ENCODE peak calls at places on chromosomes 11 and 22, in four cellular contexts. G, N, Z and S are unnamed samples.

GRCh38 chr11:130999992-131000770 is 83.9 kb upstream of the SNX19 start:
- DNase-seq in G (no peak), N (peak), Z (peak), S (peak)

GRCh38 chr11:17164361-17165246 is 43.2 kb downstream of the PIK3C2A start:
- DNase-seq in G (no peak), N (no peak), Z (no peak), S (peak)

GRCh38 chr22:46088541-46089311 is 61.6 kb upstream of the PPARA start:
- DNase-seq in G (no peak), N (no peak), Z (no peak), S (no peak)

GRCh38 chr22:22753526-22754267 is 109.3 kb downstream of the GGTLC2 start:
- DNase-seq in G (peak), N (peak), Z (peak), S (peak)

GRCh38 chr11:117819096-117820040 is 5.2 kb downstream of the FXYD2 start:
- DNase-seq in G (peak), N (peak), Z (peak), S (peak)

GRCh38 chr11:102664001-102664752 is 39.0 kb upstream of the MMP20 start:
- DNase-seq in G (peak), N (peak), Z (peak), S (no peak)

GRCh38 chr22:47195676-47196492 is 433.4 kb downstream of the TBC1D22A start:
- DNase-seq in G (no peak), N (peak), Z (no peak), S (no peak)

GRCh38 chr11:45211732-45212131 is 65.3 kb downstream of the PRDM11 start:
- DNase-seq in G (no peak), N (no peak), Z (no peak), S (no peak)

GRCh38 chr11:110305169-110306018 is 9.0 kb upstream of the RDX start:
- DNase-seq in G (no peak), N (peak), Z (no peak), S (peak)

GRCh38 chr11:1932681-1933080 is 13.2 kb downstream of the TNNT3 start:
- DNase-seq in G (no peak), N (no peak), Z (no peak), S (no peak)

GRCh38 chr11:19978668-19979518 is 181.4 kb downstream of the DBX1 start:
- DNase-seq in G (no peak), N (peak), Z (peak), S (peak)

GRCh38 chr11:117836077-117836960 is 11.8 kb upstream of the FXYD2 start:
- DNase-seq in G (no peak), N (no peak), Z (no peak), S (no peak)

GRCh38 chr22:39148727-39149535 is 3.5 kb downstream of the CBX7 start:
- DNase-seq in G (peak), N (no peak), Z (no peak), S (peak)

GRCh38 chr22:48746789-48747425 is 1080.8 kb downstream of the BRD1 start:
- DNase-seq in G (no peak), N (no peak), Z (no peak), S (no peak)

GRCh38 chr11:75650167-75650723 is 18.6 kb downstream of the MAP6 start:
- DNase-seq in G (no peak), N (no peak), Z (no peak), S (no peak)

GRCh38 chr11:64241430-64242153 is 697 bp downstream of the FKBP2 start:
- DNase-seq in G (peak), N (peak), Z (peak), S (peak)

GRCh38 chr11:64239662-64240466 is 1.0 kb upstream of the FKBP2 start:
- DNase-seq in G (no peak), N (no peak), Z (no peak), S (no peak)

GRCh38 chr11:64240467-64241174 is at the start of gene FKBP2:
- DNase-seq in G (peak), N (peak), Z (peak), S (peak)

GRCh38 chr11:64242920-64243854 is 2.3 kb downstream of the FKBP2 start:
- DNase-seq in G (no peak), N (no peak), Z (no peak), S (no peak)

DNA sequence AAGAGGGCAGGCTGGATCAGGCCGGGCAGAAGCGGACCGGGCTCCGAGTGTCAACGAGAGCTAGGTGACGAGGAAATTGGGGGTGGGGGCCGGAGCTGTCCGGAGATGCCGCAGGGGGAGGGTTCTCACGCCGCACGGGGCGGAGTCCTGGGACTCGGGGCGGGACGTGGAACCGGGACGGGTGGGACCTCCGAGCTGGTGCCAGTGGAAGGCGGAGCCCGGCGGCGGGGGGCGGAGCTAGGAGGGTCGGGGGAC is 207 bp downstream of the FKBP2 start:
- DNase-seq in G (no peak), N (no peak), Z (no peak), S (no peak)
- H3K4me2 ChIP-seq in G (peak), N (peak), Z (peak), S (peak)

GRCh38 chr11:15471028-15471708 is 356.4 kb downstream of the INSC start:
- DNase-seq in G (no peak), N (no peak), Z (no peak), S (peak)
- TF ChIP-seq EZH2phosphoT487 in G (no peak), N (no peak), Z (no peak), S (no peak)

GRCh38 chr11:69297926-69298777 is 4.2 kb downstream of the MYEOV start:
- DNase-seq in G (no peak), N (peak), Z (peak), S (peak)

GRCh38 chr11:69300124-69301032 is 6.4 kb downstream of the MYEOV start:
- DNase-seq in G (no peak), N (peak), Z (no peak), S (no peak)

GRCh38 chr11:69299572-69299971 is 5.6 kb downstream of the MYEOV start:
- DNase-seq in G (no peak), N (no peak), Z (no peak), S (no peak)

GRCh38 chr11:69297225-69297925 is 3.4 kb downstream of the MYEOV start:
- DNase-seq in G (peak), N (peak), Z (peak), S (peak)

DNA sequence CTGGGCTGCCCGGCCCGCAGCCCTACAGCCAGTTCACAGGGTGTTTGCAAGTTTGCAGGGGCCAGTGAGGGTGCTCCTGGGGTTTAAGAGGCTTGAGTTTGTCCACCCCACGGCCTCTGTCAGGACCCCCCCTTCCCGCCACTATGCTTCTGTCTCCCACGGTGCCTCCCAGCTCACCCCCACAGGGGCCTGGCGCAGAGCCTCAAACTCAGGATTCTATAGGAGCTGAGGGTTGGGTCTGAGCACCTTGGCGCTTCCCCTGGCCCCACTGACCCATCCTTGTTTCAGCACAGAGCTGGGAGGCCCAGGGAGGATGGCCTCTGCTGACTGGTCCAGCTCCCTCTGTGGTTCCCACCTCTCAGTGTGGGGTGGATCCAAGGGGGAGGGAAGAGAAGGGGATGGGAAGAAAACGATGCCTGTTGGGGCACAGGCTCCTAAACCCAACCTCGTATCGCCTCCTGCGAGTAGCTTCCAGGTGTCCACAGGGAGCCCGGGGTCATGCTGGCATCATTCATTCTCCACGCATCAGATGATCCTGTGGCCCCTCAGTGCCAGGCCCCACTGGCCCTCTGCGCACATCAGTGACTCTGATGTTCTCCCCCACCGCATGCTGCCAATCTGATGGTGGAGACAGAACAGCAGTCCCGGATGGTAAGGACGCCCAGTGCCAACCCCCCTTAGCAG is 5.0 kb downstream of the MYEOV start:
- DNase-seq in G (no peak), N (peak), Z (no peak), S (no peak)
- TF ChIP-seq CTCF in G (no peak), N (no peak), Z (no peak), S (no peak)

GRCh38 chr11:6608011-6608410 is 4.0 kb downstream of the TAF10 start:
- DNase-seq in G (no peak), N (no peak), Z (no peak), S (no peak)

GRCh38 chr11:6609502-6610015 is 2.5 kb downstream of the TAF10 start:
- DNase-seq in G (no peak), N (no peak), Z (no peak), S (no peak)

GRCh38 chr11:6606471-6607189 is 3.1 kb downstream of the ILK start:
- DNase-seq in G (peak), N (peak), Z (peak), S (peak)

GRCh38 chr11:6608726-6609501 is 3.1 kb downstream of the TAF10 start:
- DNase-seq in G (no peak), N (no peak), Z (no peak), S (no peak)

GRCh38 chr11:6607190-6607635 is 3.6 kb downstream of the ILK start:
- DNase-seq in G (no peak), N (no peak), Z (no peak), S (no peak)
- H3K4me2 ChIP-seq in G (peak), N (peak), Z (peak), S (peak)

DNA sequence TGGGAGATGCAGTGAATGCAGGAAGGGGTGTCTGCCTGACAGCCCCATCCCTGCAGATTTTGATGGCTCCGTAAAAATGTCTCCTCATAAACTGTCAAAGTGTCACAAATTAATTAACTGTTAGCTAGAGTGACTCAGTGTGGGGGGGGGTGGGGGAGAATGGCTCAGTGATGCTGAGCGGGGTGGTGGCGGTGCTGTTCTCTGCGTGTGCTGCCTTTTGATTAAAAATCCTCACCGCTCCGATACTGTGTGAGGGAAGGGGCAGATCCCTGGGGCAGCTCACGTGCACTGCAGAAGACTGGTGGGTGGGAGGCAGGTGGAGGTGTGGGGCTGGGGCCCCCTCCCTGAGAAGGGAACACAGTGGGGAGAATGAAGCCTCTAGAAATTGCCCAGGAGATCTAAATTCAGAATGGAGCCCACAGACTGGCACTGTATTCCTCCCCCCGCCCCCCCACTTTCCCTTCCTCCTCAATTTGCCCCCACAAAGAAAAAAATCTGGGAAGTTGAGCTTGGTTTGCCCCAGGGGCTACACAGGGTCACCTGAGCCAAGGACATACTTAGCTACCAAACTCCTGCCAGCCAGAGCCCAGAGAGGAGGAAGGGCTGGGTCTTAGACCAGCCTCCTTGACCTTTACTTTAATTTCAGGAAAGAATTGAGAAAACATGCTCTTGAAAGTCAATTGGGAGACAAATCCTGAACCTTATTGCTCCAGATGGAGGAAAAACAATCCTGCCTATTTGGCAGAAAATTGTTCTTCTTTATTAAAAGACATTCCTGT is 39.8 kb downstream of the DRD2 start:
- DNase-seq in G (no peak), N (no peak), Z (no peak), S (no peak)
- TF ChIP-seq EZH2phosphoT487 in G (no peak), N (no peak), Z (no peak), S (no peak)